ENCODE peak calls at places on chromosome 11, in nine cellular contexts. One of them, this sample, is unnamed.

GRCh38 chr11:9150944-9151343 is 59.5 kb upstream of the SCUBE2 start:
- DNase-seq in aorta: no peak
- DNase-seq in CD8-positive, alpha-beta T cell: no peak
- DNase-seq in GM23338: no peak
- DNase-seq in Peyer's patch: no peak
- DNase-seq in kidney: no peak
- DNase-seq in coronary artery: no peak
- DNase-seq in neuronal stem cell: no peak
- DNase-seq in naive thymus-derived CD4-positive, alpha-beta T cell: no peak
- DNase-seq in this sample: no peak

GRCh38 chr11:109929308-109929707 is 163.9 kb upstream of the ZC3H12C start:
- DNase-seq in aorta: no peak
- DNase-seq in kidney: no peak
- DNase-seq in GM23338: no peak
- DNase-seq in naive thymus-derived CD4-positive, alpha-beta T cell: no peak
- DNase-seq in Peyer's patch: no peak
- DNase-seq in CD8-positive, alpha-beta T cell: no peak
- DNase-seq in coronary artery: no peak
- DNase-seq in neuronal stem cell: no peak
- DNase-seq in this sample: no peak

GRCh38 chr11:64846998-64847666 is 2.7 kb upstream of the CDC42BPG start:
- DNase-seq in Peyer's patch: peak; percentile 96
- DNase-seq in neuronal stem cell: peak; percentile 91
- DNase-seq in GM23338: peak; percentile 98
- DNase-seq in CD8-positive, alpha-beta T cell: peak; percentile 97
- DNase-seq in kidney: peak; percentile 96
- DNase-seq in naive thymus-derived CD4-positive, alpha-beta T cell: peak; percentile 96
- DNase-seq in coronary artery: peak; percentile 91
- DNase-seq in aorta: peak; percentile 99
- DNase-seq in this sample: peak; percentile 93

GRCh38 chr11:15580775-15581095 is 466.0 kb downstream of the INSC start:
- DNase-seq in naive thymus-derived CD4-positive, alpha-beta T cell: no peak
- DNase-seq in Peyer's patch: no peak
- DNase-seq in kidney: no peak
- DNase-seq in GM23338: no peak
- DNase-seq in aorta: no peak
- DNase-seq in coronary artery: no peak
- DNase-seq in neuronal stem cell: no peak
- DNase-seq in CD8-positive, alpha-beta T cell: no peak
- DNase-seq in this sample: no peak

GRCh38 chr11:121933694-121934093 is 182.3 kb downstream of the BLID start:
- DNase-seq in kidney: no peak
- DNase-seq in GM23338: no peak
- DNase-seq in coronary artery: no peak
- DNase-seq in naive thymus-derived CD4-positive, alpha-beta T cell: no peak
- DNase-seq in CD8-positive, alpha-beta T cell: no peak
- DNase-seq in Peyer's patch: no peak
- DNase-seq in neuronal stem cell: no peak
- DNase-seq in aorta: no peak
- DNase-seq in this sample: no peak

GRCh38 chr11:102367364-102367763 is 20.4 kb downstream of the BIRC2 start:
- DNase-seq in neuronal stem cell: no peak
- DNase-seq in kidney: no peak
- DNase-seq in naive thymus-derived CD4-positive, alpha-beta T cell: peak; percentile 33
- DNase-seq in coronary artery: no peak
- DNase-seq in CD8-positive, alpha-beta T cell: no peak
- DNase-seq in aorta: no peak
- DNase-seq in GM23338: no peak
- DNase-seq in Peyer's patch: no peak
- DNase-seq in this sample: no peak

GRCh38 chr11:126596474-126596873 is 241.0 kb downstream of the ST3GAL4 start:
- DNase-seq in Peyer's patch: no peak
- DNase-seq in GM23338: no peak
- DNase-seq in neuronal stem cell: no peak
- DNase-seq in coronary artery: no peak
- DNase-seq in aorta: no peak
- DNase-seq in naive thymus-derived CD4-positive, alpha-beta T cell: no peak
- DNase-seq in CD8-positive, alpha-beta T cell: no peak
- DNase-seq in kidney: no peak
- DNase-seq in this sample: no peak

GRCh38 chr11:86066606-86067229 is 2.2 kb downstream of the PICALM start:
- DNase-seq in kidney: no peak
- DNase-seq in Peyer's patch: no peak
- DNase-seq in aorta: no peak
- DNase-seq in GM23338: no peak
- DNase-seq in neuronal stem cell: no peak
- DNase-seq in naive thymus-derived CD4-positive, alpha-beta T cell: no peak
- DNase-seq in coronary artery: no peak
- DNase-seq in CD8-positive, alpha-beta T cell: no peak
- DNase-seq in this sample: no peak

GRCh38 chr11:36374726-36375125 is 78.6 kb downstream of the PRR5L start:
- DNase-seq in aorta: no peak
- DNase-seq in kidney: no peak
- DNase-seq in naive thymus-derived CD4-positive, alpha-beta T cell: no peak
- DNase-seq in Peyer's patch: no peak
- DNase-seq in GM23338: no peak
- DNase-seq in coronary artery: no peak
- DNase-seq in CD8-positive, alpha-beta T cell: no peak
- DNase-seq in neuronal stem cell: no peak
- DNase-seq in this sample: no peak

GRCh38 chr11:282630-283360 is 4.6 kb downstream of the NLRP6 start:
- DNase-seq in coronary artery: peak; percentile 64
- DNase-seq in CD8-positive, alpha-beta T cell: peak; percentile 47
- DNase-seq in Peyer's patch: peak; percentile 69
- DNase-seq in neuronal stem cell: no peak
- DNase-seq in kidney: peak; percentile 55
- DNase-seq in naive thymus-derived CD4-positive, alpha-beta T cell: no peak
- DNase-seq in GM23338: no peak
- DNase-seq in aorta: peak; percentile 64
- DNase-seq in this sample: no peak

GRCh38 chr11:27296406-27296994 is 66.5 kb downstream of the CCDC34 start:
- DNase-seq in CD8-positive, alpha-beta T cell: no peak
- DNase-seq in GM23338: peak; percentile 80
- DNase-seq in kidney: no peak
- DNase-seq in aorta: no peak
- DNase-seq in coronary artery: no peak
- DNase-seq in naive thymus-derived CD4-positive, alpha-beta T cell: no peak
- DNase-seq in Peyer's patch: no peak
- DNase-seq in neuronal stem cell: no peak
- DNase-seq in this sample: no peak

DNA sequence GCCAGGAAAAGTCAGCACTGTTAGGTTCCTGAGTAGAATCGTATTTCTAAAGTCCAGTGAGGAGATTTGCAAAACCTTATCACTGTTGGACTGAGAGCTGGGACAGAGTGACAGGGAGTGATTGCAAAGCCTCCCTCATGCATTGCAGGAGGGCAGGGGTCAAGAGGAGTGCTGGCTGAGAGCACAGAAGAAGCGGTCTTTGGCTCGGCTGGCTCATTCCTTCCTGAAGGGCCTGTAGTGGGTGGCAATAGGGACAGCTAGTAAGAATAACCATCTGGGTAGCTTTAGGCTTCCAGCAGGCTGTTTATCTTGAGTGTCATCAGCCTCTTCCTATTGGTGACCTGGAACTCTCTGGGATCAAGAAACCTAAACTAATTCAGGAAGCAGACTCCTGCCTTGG is 53.4 kb downstream of the CD44 start:
- DNase-seq in GM23338: no peak
- DNase-seq in CD8-positive, alpha-beta T cell: no peak
- DNase-seq in coronary artery: no peak
- DNase-seq in neuronal stem cell: no peak
- DNase-seq in kidney: peak; percentile 89
- DNase-seq in Peyer's patch: peak; percentile 69
- DNase-seq in naive thymus-derived CD4-positive, alpha-beta T cell: no peak
- DNase-seq in aorta: no peak
- DNase-seq in this sample: peak; percentile 88
- H3K27ac ChIP-seq in GM23338: no peak overlapping the region
- H3K27ac ChIP-seq in CD8-positive, alpha-beta T cell: no peak overlapping the region
- H3K27ac ChIP-seq in coronary artery: peak overlapping the region; percentile 19
- H3K27ac ChIP-seq in neuronal stem cell: no peak overlapping the region
- H3K27ac ChIP-seq in kidney: no peak overlapping the region
- H3K27ac ChIP-seq in Peyer's patch: no peak overlapping the region
- H3K27ac ChIP-seq in naive thymus-derived CD4-positive, alpha-beta T cell: peak overlapping the region; percentile 0
- H3K27ac ChIP-seq in aorta: peak overlapping the region; percentile 86
- H3K27ac ChIP-seq in this sample: peak overlapping the region; percentile 18

GRCh38 chr11:29310706-29311342 is 706.0 kb downstream of the KCNA4 start:
- DNase-seq in CD8-positive, alpha-beta T cell: no peak
- DNase-seq in Peyer's patch: no peak
- DNase-seq in coronary artery: no peak
- DNase-seq in kidney: no peak
- DNase-seq in neuronal stem cell: no peak
- DNase-seq in GM23338: no peak
- DNase-seq in naive thymus-derived CD4-positive, alpha-beta T cell: no peak
- DNase-seq in aorta: no peak
- DNase-seq in this sample: no peak
- H3K27ac ChIP-seq in CD8-positive, alpha-beta T cell: no peak overlapping the region
- H3K27ac ChIP-seq in Peyer's patch: no peak overlapping the region
- H3K27ac ChIP-seq in coronary artery: no peak overlapping the region
- H3K27ac ChIP-seq in kidney: no peak overlapping the region
- H3K27ac ChIP-seq in neuronal stem cell: no peak overlapping the region
- H3K27ac ChIP-seq in GM23338: no peak overlapping the region
- H3K27ac ChIP-seq in naive thymus-derived CD4-positive, alpha-beta T cell: no peak overlapping the region
- H3K27ac ChIP-seq in aorta: peak overlapping the region; percentile 57
- H3K27ac ChIP-seq in this sample: no peak overlapping the region

GRCh38 chr11:10902301-10902700 is 44.4 kb upstream of the ZBED5 start:
- DNase-seq in Peyer's patch: no peak
- DNase-seq in CD8-positive, alpha-beta T cell: no peak
- DNase-seq in GM23338: no peak
- DNase-seq in neuronal stem cell: no peak
- DNase-seq in kidney: no peak
- DNase-seq in aorta: no peak
- DNase-seq in coronary artery: no peak
- DNase-seq in naive thymus-derived CD4-positive, alpha-beta T cell: no peak
- DNase-seq in this sample: no peak
- H3K27ac ChIP-seq in Peyer's patch: no peak overlapping the region
- H3K27ac ChIP-seq in CD8-positive, alpha-beta T cell: no peak overlapping the region
- H3K27ac ChIP-seq in GM23338: no peak overlapping the region
- H3K27ac ChIP-seq in neuronal stem cell: no peak overlapping the region
- H3K27ac ChIP-seq in kidney: no peak overlapping the region
- H3K27ac ChIP-seq in aorta: no peak overlapping the region
- H3K27ac ChIP-seq in coronary artery: peak overlapping the region; percentile 34
- H3K27ac ChIP-seq in naive thymus-derived CD4-positive, alpha-beta T cell: no peak overlapping the region
- H3K27ac ChIP-seq in this sample: no peak overlapping the region

GRCh38 chr11:71574418-71574817 is 8.3 kb downstream of the KRTAP5-11 start:
- DNase-seq in aorta: no peak
- DNase-seq in CD8-positive, alpha-beta T cell: no peak
- DNase-seq in kidney: no peak
- DNase-seq in coronary artery: no peak
- DNase-seq in GM23338: no peak
- DNase-seq in Peyer's patch: no peak
- DNase-seq in neuronal stem cell: no peak
- DNase-seq in naive thymus-derived CD4-positive, alpha-beta T cell: no peak
- DNase-seq in this sample: no peak

GRCh38 chr11:71568707-71569349 is 3.5 kb downstream of the KRTAP5-10 start:
- DNase-seq in Peyer's patch: no peak
- DNase-seq in kidney: no peak
- DNase-seq in neuronal stem cell: no peak
- DNase-seq in aorta: no peak
- DNase-seq in GM23338: no peak
- DNase-seq in naive thymus-derived CD4-positive, alpha-beta T cell: no peak
- DNase-seq in CD8-positive, alpha-beta T cell: no peak
- DNase-seq in coronary artery: no peak
- DNase-seq in this sample: no peak

GRCh38 chr11:71577469-71578004 is 5.1 kb downstream of the KRTAP5-11 start:
- DNase-seq in neuronal stem cell: no peak
- DNase-seq in GM23338: no peak
- DNase-seq in naive thymus-derived CD4-positive, alpha-beta T cell: no peak
- DNase-seq in aorta: no peak
- DNase-seq in kidney: no peak
- DNase-seq in CD8-positive, alpha-beta T cell: no peak
- DNase-seq in coronary artery: no peak
- DNase-seq in Peyer's patch: no peak
- DNase-seq in this sample: no peak

GRCh38 chr11:71572811-71573210 is 7.4 kb downstream of the KRTAP5-10 start:
- DNase-seq in neuronal stem cell: no peak
- DNase-seq in kidney: no peak
- DNase-seq in naive thymus-derived CD4-positive, alpha-beta T cell: no peak
- DNase-seq in GM23338: no peak
- DNase-seq in coronary artery: no peak
- DNase-seq in Peyer's patch: no peak
- DNase-seq in CD8-positive, alpha-beta T cell: no peak
- DNase-seq in aorta: no peak
- DNase-seq in this sample: no peak
- H3K27ac ChIP-seq in neuronal stem cell: no peak overlapping the region
- H3K27ac ChIP-seq in kidney: no peak overlapping the region
- H3K27ac ChIP-seq in naive thymus-derived CD4-positive, alpha-beta T cell: no peak overlapping the region
- H3K27ac ChIP-seq in GM23338: no peak overlapping the region
- H3K27ac ChIP-seq in coronary artery: no peak overlapping the region
- H3K27ac ChIP-seq in Peyer's patch: no peak overlapping the region
- H3K27ac ChIP-seq in CD8-positive, alpha-beta T cell: no peak overlapping the region
- H3K27ac ChIP-seq in aorta: no peak overlapping the region
- H3K27ac ChIP-seq in this sample: no peak overlapping the region

GRCh38 chr11:3043315-3043871 is 13.8 kb downstream of the CARS1 start:
- DNase-seq in coronary artery: peak; percentile 90
- DNase-seq in aorta: peak; percentile 93
- DNase-seq in CD8-positive, alpha-beta T cell: no peak
- DNase-seq in Peyer's patch: no peak
- DNase-seq in naive thymus-derived CD4-positive, alpha-beta T cell: no peak
- DNase-seq in GM23338: no peak
- DNase-seq in neuronal stem cell: no peak
- DNase-seq in kidney: peak; percentile 78
- DNase-seq in this sample: peak; percentile 73
- H3K27ac ChIP-seq in coronary artery: peak overlapping the region; percentile 82
- H3K27ac ChIP-seq in aorta: peak overlapping the region; percentile 83
- H3K27ac ChIP-seq in CD8-positive, alpha-beta T cell: no peak overlapping the region
- H3K27ac ChIP-seq in Peyer's patch: no peak overlapping the region
- H3K27ac ChIP-seq in naive thymus-derived CD4-positive, alpha-beta T cell: no peak overlapping the region
- H3K27ac ChIP-seq in GM23338: peak overlapping the region; percentile 32
- H3K27ac ChIP-seq in neuronal stem cell: no peak overlapping the region
- H3K27ac ChIP-seq in kidney: peak overlapping the region; percentile 83
- H3K27ac ChIP-seq in this sample: no peak overlapping the region

DNA sequence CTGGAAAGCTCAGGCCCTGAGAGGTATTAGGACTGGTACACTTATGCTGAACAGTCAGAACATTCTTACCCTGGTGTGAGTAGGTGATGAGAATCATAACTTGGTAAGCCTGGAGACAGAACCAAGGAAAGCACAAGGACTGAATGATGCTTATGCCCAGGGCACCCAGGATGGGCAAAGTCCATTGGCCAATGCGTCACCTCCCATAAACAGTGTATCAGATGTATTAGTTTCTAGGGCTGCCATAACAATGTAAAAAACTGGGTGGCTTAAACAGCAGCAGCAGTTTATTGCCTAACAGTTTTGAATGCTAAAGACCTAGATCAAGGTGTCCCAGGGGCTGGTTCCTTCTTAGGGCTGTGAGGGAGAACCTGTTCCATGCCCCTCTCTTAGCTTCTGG is 107.0 kb downstream of the FAR1 start:
- DNase-seq in aorta: no peak
- DNase-seq in coronary artery: no peak
- DNase-seq in kidney: no peak
- DNase-seq in Peyer's patch: peak; percentile 80
- DNase-seq in naive thymus-derived CD4-positive, alpha-beta T cell: no peak
- DNase-seq in CD8-positive, alpha-beta T cell: no peak
- DNase-seq in neuronal stem cell: no peak
- DNase-seq in GM23338: no peak
- DNase-seq in this sample: no peak
- H3K27ac ChIP-seq in aorta: no peak overlapping the region
- H3K27ac ChIP-seq in coronary artery: no peak overlapping the region
- H3K27ac ChIP-seq in kidney: no peak overlapping the region
- H3K27ac ChIP-seq in Peyer's patch: no peak overlapping the region
- H3K27ac ChIP-seq in naive thymus-derived CD4-positive, alpha-beta T cell: no peak overlapping the region
- H3K27ac ChIP-seq in CD8-positive, alpha-beta T cell: no peak overlapping the region
- H3K27ac ChIP-seq in neuronal stem cell: no peak overlapping the region
- H3K27ac ChIP-seq in GM23338: no peak overlapping the region
- H3K27ac ChIP-seq in this sample: no peak overlapping the region